ENCODE peak calls at places on chromosomes 11 and 22, in seven cellular contexts. A is mesendoderm, Z is H1, Y is H9, X is IMR-90, E is mesenchymal stem cell, L is trophoblast cell. P is an unnamed sample.

GRCh38 chr11:33635161-33635560 is 65.5 kb downstream of the C11orf91 start:
- DNase-seq in Y (no peak), E (no peak), L (peak; percentile 38), X (peak; percentile 58), Z (no peak), A (no peak), P (no peak)

GRCh38 chr11:77619576-77620198 is 17.9 kb downstream of the CLNS1A start:
- DNase-seq in Z (no peak), X (peak; percentile 54), Y (no peak), E (peak; percentile 54), A (peak; percentile 71), L (peak; percentile 92), P (peak; percentile 39)

GRCh38 chr22:36369922-36370781 is 17.6 kb downstream of the MYH9 start:
- DNase-seq in A (peak; percentile 73), Y (no peak), E (peak; percentile 68), Z (no peak), L (peak; percentile 94), X (peak; percentile 41), P (no peak)

GRCh38 chr11:70489276-70489675 is 90.9 kb downstream of the CTTN start:
- DNase-seq in Y (no peak), L (no peak), A (no peak), X (no peak), E (no peak), Z (no peak), P (no peak)

GRCh38 chr22:26610072-26610958 is 7.5 kb downstream of the CRYBB1 start:
- DNase-seq in X (peak; percentile 96), L (no peak), Y (no peak), Z (no peak), E (peak; percentile 46), A (no peak), P (no peak)

GRCh38 chr22:38513063-38513462 is 7.0 kb upstream of the DDX17 start:
- DNase-seq in X (no peak), Y (peak; percentile 80), Z (no peak), A (peak; percentile 65), E (no peak), L (no peak), P (no peak)

GRCh38 chr22:17748555-17749353 is 25.5 kb downstream of the BID start:
- DNase-seq in L (peak; percentile 83), Y (peak; percentile 89), X (no peak), E (no peak), A (peak; percentile 84), Z (peak; percentile 41), P (no peak)

GRCh38 chr11:66371627-66372415 is at the start of gene SLC29A2:
- DNase-seq in E (peak; percentile 51), X (no peak), A (peak; percentile 98), Z (peak; percentile 92), Y (peak; percentile 98), L (peak; percentile 89), P (peak; percentile 90)

GRCh38 chr11:128262463-128263345 is 324.7 kb downstream of the ETS1 start:
- DNase-seq in Y (no peak), Z (no peak), X (no peak), L (no peak), E (no peak), A (no peak), P (no peak)

GRCh38 chr11:67289651-67290479 is 762 bp downstream of the ANKRD13D start:
- DNase-seq in L (peak; percentile 37), A (peak; percentile 35), X (no peak), Y (no peak), E (no peak), Z (no peak), P (no peak)

GRCh38 chr22:17112491-17113042 is 8.6 kb downstream of the TMEM121B start:
- DNase-seq in E (no peak), Y (no peak), A (no peak), Z (no peak), L (no peak), X (no peak), P (no peak)

GRCh38 chr11:117822522-117823033 is 2.0 kb downstream of the FXYD2 start:
- DNase-seq in L (no peak), E (no peak), Y (no peak), X (no peak), Z (no peak), A (no peak), P (no peak)

GRCh38 chr11:119065369-119065768 is 2.2 kb upstream of the VPS11 start:
- DNase-seq in E (peak; percentile 62), X (peak; percentile 40), Z (no peak), L (peak; percentile 58), Y (peak; percentile 49), A (peak; percentile 68), P (no peak)

GRCh38 chr11:46345131-46345597 is 2.1 kb upstream of the DGKZ start:
- DNase-seq in L (peak; percentile 82), A (peak; percentile 78), Z (no peak), E (no peak), X (no peak), Y (peak; percentile 83), P (no peak)

GRCh38 chr11:79939111-79939510 is 498.3 kb upstream of the TENM4 start:
- DNase-seq in A (no peak), E (no peak), Y (no peak), Z (no peak), X (peak; percentile 46), L (no peak), P (no peak)

GRCh38 chr11:126188332-126189108 is 22.9 kb downstream of the RPUSD4 start:
- DNase-seq in Z (no peak), X (no peak), E (no peak), A (no peak), Y (no peak), L (no peak), P (no peak)

GRCh38 chr11:121464352-121464946 is 11.7 kb upstream of the SORL1-AS1 start:
- DNase-seq in X (peak; percentile 94), Z (no peak), Y (peak; percentile 56), E (peak; percentile 85), L (peak; percentile 82), A (peak; percentile 86), P (no peak)

DNA sequence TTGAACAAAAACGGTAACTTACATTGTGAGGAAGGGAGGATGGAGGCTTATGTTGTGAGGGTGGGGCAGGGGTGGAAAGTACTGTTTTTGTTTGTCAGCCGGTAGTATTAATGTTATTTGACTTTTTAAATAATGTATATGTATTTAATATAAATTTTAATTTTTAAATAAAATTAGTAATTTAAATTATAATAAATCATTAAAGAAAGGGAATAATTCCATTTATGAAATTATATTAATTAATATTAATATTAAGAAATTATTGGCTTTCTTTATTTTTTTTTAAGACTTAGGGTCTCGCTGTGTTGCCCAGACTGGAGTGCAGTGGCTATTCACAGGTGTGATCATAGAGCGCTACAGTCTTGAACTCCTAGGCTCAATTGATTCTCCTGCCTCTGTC is 24.0 kb upstream of the TNRC6B start:
- DNase-seq in L (no peak), Z (no peak), E (no peak), X (no peak), Y (no peak), A (no peak), P (no peak)
- H3K18ac ChIP-seq in L (no peak overlapping the region), Z (no peak overlapping the region), E (no peak overlapping the region), X (no peak overlapping the region), Y (no peak overlapping the region), A (no peak overlapping the region), P (no peak overlapping the region)

GRCh38 chr11:62352355-62353336 is 15.4 kb downstream of the ASRGL1 start:
- DNase-seq in Y (no peak), X (no peak), L (no peak), E (no peak), Z (no peak), A (no peak), P (no peak)
- H3K18ac ChIP-seq in Y (no peak overlapping the region), X (no peak overlapping the region), L (no peak overlapping the region), E (no peak overlapping the region), Z (no peak overlapping the region), A (no peak overlapping the region), P (no peak overlapping the region)

GRCh38 chr11:82671451-82671850 is 62.2 kb downstream of the FAM181B start:
- DNase-seq in Y (no peak), A (peak; percentile 37), E (no peak), L (peak; percentile 92), X (no peak), Z (no peak), P (no peak)

GRCh38 chr11:82680252-82680651 is 53.4 kb downstream of the FAM181B start:
- DNase-seq in A (peak; percentile 65), L (peak; percentile 19), Z (no peak), Y (no peak), X (no peak), E (no peak), P (no peak)

GRCh38 chr11:82675838-82676237 is 57.8 kb downstream of the FAM181B start:
- DNase-seq in X (no peak), L (no peak), E (no peak), A (peak; percentile 65), Z (no peak), Y (peak; percentile 85), P (no peak)

GRCh38 chr11:82682003-82682751 is 51.5 kb downstream of the FAM181B start:
- DNase-seq in X (peak; percentile 75), Z (no peak), A (peak; percentile 88), L (peak; percentile 89), E (peak; percentile 80), Y (peak; percentile 45), P (peak; percentile 40)

GRCh38 chr11:82676483-82677094 is 57.1 kb downstream of the FAM181B start:
- DNase-seq in Y (no peak), X (no peak), E (no peak), A (no peak), Z (no peak), L (peak; percentile 32), P (no peak)
- H3K18ac ChIP-seq in Y (no peak overlapping the region), X (no peak overlapping the region), E (no peak overlapping the region), A (no peak overlapping the region), Z (no peak overlapping the region), L (no peak overlapping the region), P (no peak overlapping the region)

GRCh38 chr11:64357904-64358535 is 942 bp upstream of the RPS6KA4 start:
- DNase-seq in Z (no peak), E (peak; percentile 18), L (no peak), Y (no peak), A (no peak), X (no peak), P (no peak)

GRCh38 chr11:64360403-64360980 is 1.5 kb downstream of the RPS6KA4 start:
- DNase-seq in A (no peak), Z (no peak), Y (no peak), E (no peak), L (no peak), X (no peak), P (no peak)

GRCh38 chr11:64359712-64360402 is 895 bp downstream of the RPS6KA4 start:
- DNase-seq in L (peak; percentile 69), Y (no peak), E (no peak), A (no peak), X (no peak), Z (no peak), P (no peak)

GRCh38 chr11:64358536-64358906 is 441 bp upstream of the RPS6KA4 start:
- DNase-seq in E (no peak), X (no peak), L (no peak), A (no peak), Y (no peak), Z (no peak), P (no peak)

DNA sequence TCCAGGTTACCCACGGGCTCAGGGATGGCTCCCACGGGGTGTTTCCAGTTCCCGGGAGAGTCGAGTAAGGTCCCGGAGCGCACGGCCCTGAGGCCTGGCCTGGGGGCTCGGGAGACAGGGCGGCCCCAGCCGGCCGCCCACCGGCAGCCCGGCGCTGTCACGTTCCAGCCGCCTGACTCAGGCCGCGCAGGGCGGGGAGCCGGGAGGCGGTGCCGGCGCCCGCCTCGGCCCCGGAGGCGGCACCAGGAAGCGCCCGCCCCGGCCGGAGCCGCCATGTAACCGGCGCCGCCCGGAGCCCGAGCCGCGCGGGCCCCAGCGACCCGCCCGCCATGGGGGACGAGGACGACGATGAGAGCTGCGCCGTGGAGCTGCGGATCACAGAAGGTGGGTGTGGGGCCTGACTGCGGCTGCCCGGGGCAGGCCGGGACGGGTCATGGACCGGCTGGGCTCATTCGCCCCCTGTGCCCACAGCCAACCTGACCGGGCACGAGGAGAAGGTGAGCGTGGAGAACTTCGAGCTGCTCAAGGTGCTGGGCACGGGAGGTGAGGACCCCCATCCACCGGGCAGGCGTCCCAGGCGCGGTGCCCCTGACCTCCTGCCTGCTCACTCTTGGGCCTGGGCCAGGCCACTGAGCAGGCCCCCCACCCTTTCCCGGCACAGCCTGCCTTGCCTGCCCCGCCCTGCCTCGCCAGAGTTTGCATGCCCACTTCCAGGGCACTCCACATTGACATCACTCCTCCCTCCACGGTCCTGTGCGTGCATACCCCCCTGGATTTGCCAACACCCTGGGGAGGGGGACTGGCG is at the start of gene RPS6KA4:
- DNase-seq in Y (no peak), X (peak; percentile 58), L (peak; percentile 91), A (peak; percentile 74), Z (no peak), E (peak; percentile 72), P (peak; percentile 57)
- H3K18ac ChIP-seq in Y (peak within 1 kb of the TSS; percentile 37), X (peak within 1 kb of the TSS; percentile 59), L (peak within 1 kb of the TSS; percentile 89), A (peak within 1 kb of the TSS; percentile 41), Z (peak within 1 kb of the TSS; percentile 97), E (peak within 1 kb of the TSS; percentile 100), P (peak within 1 kb of the TSS; percentile 100)